ENCODE peak calls at places on chromosomes 13 and 19, in five cellular contexts. M, V, X, W and U are unnamed samples.

GRCh38 chr13:99484405-99484981 is 16.8 kb upstream of the TM9SF2 start:
- DNase-seq in M (no peak), V (no peak), X (no peak), W (no peak), U (no peak)

GRCh38 chr13:76822691-76823267 is 63.4 kb downstream of the KCTD12 start:
- DNase-seq in M (no peak), V (no peak), X (no peak), W (no peak), U (no peak)

GRCh38 chr19:56764296-56764695 is 76.2 kb downstream of the PEG3 start:
- DNase-seq in M (no peak), V (no peak), X (no peak), W (no peak), U (no peak)

GRCh38 chr19:2274937-2275535 is 6.9 kb downstream of the PEAK3 start:
- DNase-seq in M (peak), V (peak), X (peak), W (peak), U (peak)

GRCh38 chr13:42330991-42331390 is 59.0 kb downstream of the AKAP11 start:
- DNase-seq in M (peak), V (no peak), X (no peak), W (no peak), U (no peak)

GRCh38 chr13:36858285-36858684 is 39.3 kb downstream of the RFXAP start:
- DNase-seq in M (peak), V (no peak), X (peak), W (no peak), U (no peak)

GRCh38 chr13:110140099-110140498 is 166.9 kb downstream of the COL4A1 start:
- DNase-seq in M (no peak), V (no peak), X (no peak), W (no peak), U (no peak)

GRCh38 chr19:54921082-54921481 is 15.1 kb downstream of the NCR1 start:
- DNase-seq in M (no peak), V (no peak), X (no peak), W (no peak), U (no peak)

GRCh38 chr13:30818323-30818960 is 83.1 kb downstream of the ALOX5AP start:
- DNase-seq in M (peak), V (no peak), X (no peak), W (no peak), U (no peak)

GRCh38 chr13:77729502-77730221 is 32.2 kb downstream of the SLAIN1 start:
- DNase-seq in M (no peak), V (no peak), X (peak), W (no peak), U (no peak)

GRCh38 chr19:2974342-2974932 is 2.9 kb upstream of the TLE6 start:
- DNase-seq in M (no peak), V (no peak), X (peak), W (peak), U (no peak)

GRCh38 chr19:44807652-44808462 is 1.0 kb upstream of the BCAM start:
- DNase-seq in M (no peak), V (peak), X (peak), W (peak), U (no peak)

GRCh38 chr19:51326216-51327065 is 15.0 kb downstream of the IGLON5 start:
- DNase-seq in M (no peak), V (no peak), X (no peak), W (no peak), U (no peak)

GRCh38 chr13:73741111-73741510 is 393.1 kb downstream of the KLF12 start:
- DNase-seq in M (no peak), V (no peak), X (no peak), W (no peak), U (no peak)

GRCh38 chr13:47420012-47420411 is 523.2 kb upstream of the HTR2A start:
- DNase-seq in M (no peak), V (no peak), X (no peak), W (no peak), U (no peak)

GRCh38 chr13:27583645-27584044 is 36.7 kb downstream of the LNX2 start:
- DNase-seq in M (no peak), V (no peak), X (no peak), W (no peak), U (no peak)

GRCh38 chr19:57759096-57759495 is 10.4 kb upstream of the ZNF586 start:
- DNase-seq in M (no peak), V (no peak), X (no peak), W (no peak), U (no peak)

GRCh38 chr13:74073231-74073630 is 61.0 kb downstream of the KLF12 start:
- DNase-seq in M (no peak), V (no peak), X (no peak), W (no peak), U (no peak)

GRCh38 chr13:27006519-27007161 is 165.0 kb downstream of the USP12 start:
- DNase-seq in M (peak), V (peak), X (peak), W (no peak), U (peak)

GRCh38 chr19:48812094-48812929 is 1.5 kb upstream of the BCAT2 start:
- DNase-seq in M (peak), V (peak), X (peak), W (peak), U (peak)

GRCh38 chr13:23288995-23289394 is 108.2 kb downstream of the SGCG start:
- DNase-seq in M (no peak), V (no peak), X (no peak), W (no peak), U (no peak)

GRCh38 chr13:90947976-90948375 is 399.5 kb upstream of the MIR17HG start:
- DNase-seq in M (no peak), V (no peak), X (no peak), W (no peak), U (no peak)

GRCh38 chr19:28307460-28307859 is 905.5 kb downstream of the UQCRFS1 start:
- DNase-seq in M (peak), V (no peak), X (no peak), W (no peak), U (no peak)

GRCh38 chr13:51590966-51591627 is 6.8 kb downstream of the WDFY2 start:
- DNase-seq in M (peak), V (peak), X (no peak), W (no peak), U (no peak)

GRCh38 chr19:14165986-14166385 is 29.6 kb upstream of the ASF1B start:
- DNase-seq in M (no peak), V (no peak), X (no peak), W (no peak), U (no peak)
- H3K4me3 ChIP-seq in M (no peak), V (no peak), X (no peak), W (no peak), U (no peak)

DNA sequence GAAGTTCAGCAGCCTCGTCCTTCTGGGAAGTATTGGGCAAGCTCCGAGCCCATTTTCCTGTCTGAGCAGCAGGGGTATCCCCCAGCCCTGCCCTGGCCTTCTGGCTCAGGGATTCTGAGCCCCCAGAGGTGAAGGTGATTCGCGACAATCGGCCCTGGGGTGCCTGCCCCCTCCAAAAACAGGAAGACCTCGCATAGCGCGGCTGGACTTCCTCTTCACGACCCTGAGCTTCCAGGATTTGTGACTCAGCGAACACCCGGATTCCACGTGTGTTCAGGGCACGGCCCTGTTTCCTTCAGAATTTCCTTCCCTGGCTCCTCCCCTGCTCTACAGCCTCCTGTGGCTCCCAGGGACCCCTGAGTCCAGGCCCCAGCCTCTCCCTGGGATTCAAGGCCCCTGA is at the start of gene SEMA6B:
- DNase-seq in M (peak), V (peak), X (no peak), W (no peak), U (peak)
- H3K4me3 ChIP-seq in M (no peak), V (peak), X (no peak), W (peak), U (peak)

GRCh38 chr19:38869836-38870607 is 8.1 kb downstream of the RINL start:
- DNase-seq in M (peak), V (peak), X (peak), W (peak), U (peak)
- H3K4me3 ChIP-seq in M (peak), V (peak), X (peak), W (peak), U (peak)

GRCh38 chr19:34232566-34233481 is 21.5 kb upstream of the GARRE1 start:
- DNase-seq in M (peak), V (no peak), X (peak), W (peak), U (no peak)
- H3K4me3 ChIP-seq in M (peak), V (no peak), X (no peak), W (no peak), U (no peak)

DNA sequence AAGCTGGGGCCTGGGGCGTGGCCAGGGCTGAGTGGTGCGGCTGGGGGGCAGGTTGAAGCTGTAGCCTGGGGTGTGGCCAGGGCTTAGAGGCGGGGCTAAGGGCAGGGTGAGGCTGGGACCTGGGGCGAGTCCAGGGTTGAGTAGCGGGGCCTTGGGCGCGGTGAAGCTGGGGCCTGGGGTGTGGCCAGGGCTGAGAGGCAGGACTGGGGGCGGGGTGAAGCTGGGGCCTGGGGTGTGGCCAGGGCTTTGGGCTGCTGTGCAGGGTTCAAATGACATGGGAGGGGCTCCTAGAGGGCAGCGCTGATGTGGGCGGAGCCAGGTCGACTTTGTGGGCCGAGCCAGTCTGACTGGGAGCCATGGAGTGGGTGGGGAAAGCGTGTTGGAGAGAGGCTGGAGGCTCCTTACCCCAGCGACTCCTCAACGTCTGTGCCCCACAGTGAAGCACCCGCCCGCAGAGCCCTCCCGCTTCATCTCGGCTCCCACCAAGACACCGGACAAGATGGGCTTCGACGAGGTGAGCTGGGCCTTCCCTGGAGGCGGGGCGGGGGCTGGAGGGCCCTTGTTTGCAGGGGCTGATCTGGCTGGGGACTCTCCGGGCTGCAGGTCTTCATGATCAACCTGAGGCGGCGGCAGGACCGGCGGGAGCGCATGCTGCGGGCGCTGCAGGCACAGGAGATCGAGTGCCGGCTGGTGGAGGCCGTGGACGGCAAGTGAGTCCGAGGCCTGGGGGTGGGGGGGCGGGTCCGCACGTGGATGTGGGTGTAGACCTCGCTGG is 21.5 kb downstream of the COLGALT1 start:
- DNase-seq in M (no peak), V (no peak), X (peak), W (peak), U (no peak)
- H3K4me3 ChIP-seq in M (no peak), V (no peak), X (no peak), W (no peak), U (no peak)

GRCh38 chr13:38376551-38376950 is 26.9 kb downstream of the UFM1 start:
- DNase-seq in M (no peak), V (no peak), X (no peak), W (no peak), U (no peak)

GRCh38 chr13:38366954-38367645 is 17.4 kb downstream of the UFM1 start:
- DNase-seq in M (peak), V (no peak), X (no peak), W (no peak), U (no peak)

GRCh38 chr13:38369058-38369457 is 19.4 kb downstream of the UFM1 start:
- DNase-seq in M (no peak), V (no peak), X (no peak), W (no peak), U (no peak)

DNA sequence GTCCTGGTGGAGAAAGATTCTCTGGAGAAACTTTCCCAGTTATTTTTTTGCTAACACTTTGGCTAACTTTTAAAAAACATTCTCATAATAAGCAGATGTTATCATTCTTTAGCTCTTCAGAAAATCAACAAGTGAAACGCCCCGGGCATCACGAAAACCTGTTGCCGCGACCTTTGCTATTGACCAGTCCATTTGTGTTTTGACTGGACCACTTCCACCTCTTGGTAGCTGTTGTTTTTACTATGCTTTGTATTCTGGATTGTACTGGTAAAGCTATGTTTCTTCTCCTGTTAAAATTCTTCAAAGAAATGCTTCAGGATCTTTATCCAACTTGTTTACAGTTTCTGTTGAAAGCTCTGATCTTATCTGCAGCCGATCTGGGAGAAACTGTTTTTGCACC is 23.2 kb downstream of the UFM1 start:
- DNase-seq in M (no peak), V (no peak), X (no peak), W (no peak), U (no peak)
- H3K4me3 ChIP-seq in M (no peak), V (no peak), X (no peak), W (no peak), U (no peak)

DNA sequence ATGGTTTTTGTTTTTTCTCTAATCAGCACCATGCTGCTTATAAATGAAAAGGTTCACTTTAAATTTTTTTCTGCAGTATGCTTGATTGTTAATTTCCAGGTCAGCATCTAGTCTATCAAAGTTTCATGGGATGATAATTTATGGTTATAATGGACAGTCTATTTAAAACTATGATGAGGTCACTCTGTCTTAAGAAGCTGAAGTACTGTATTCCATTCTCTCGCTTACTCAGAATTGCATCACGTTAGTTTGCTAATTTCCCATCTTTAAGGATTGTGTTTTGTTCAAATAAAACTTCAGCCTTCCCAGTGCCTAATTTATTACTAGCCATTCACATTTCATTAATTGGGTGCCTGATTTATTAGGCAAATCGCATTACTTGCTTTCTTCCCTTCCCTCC is 94.3 kb downstream of the GPC6 start:
- DNase-seq in M (no peak), V (no peak), X (no peak), W (no peak), U (no peak)
- H3K4me3 ChIP-seq in M (no peak), V (no peak), X (no peak), W (no peak), U (no peak)